ENCODE peak calls at places on chromosomes 3 and 15, in seven cellular contexts. Q is MCF 10A, F is heart right ventricle, V is AG10803, U is GM23338, Y is A549, D is neural crest cell. O is an unnamed sample.

GRCh38 chr3:115321396-115321795 is 174.3 kb upstream of the ZBTB20 start:
- DNase-seq in V (peak), F (no peak), D (no peak), Q (peak), Y (no peak), U (no peak), O (peak)

GRCh38 chr3:50226888-50227389 is 9.1 kb upstream of the GNAI2 start:
- DNase-seq in U (no peak), Y (peak), F (no peak), V (peak), Q (peak), D (no peak), O (no peak)

GRCh38 chr3:113638910-113639309 is 57.5 kb downstream of the USF3 start:
- DNase-seq in Q (no peak), F (no peak), U (no peak), V (no peak), Y (no peak), D (no peak), O (no peak)

GRCh38 chr3:171178714-171179113 is 152.2 kb upstream of the SLC2A2 start:
- DNase-seq in Y (no peak), F (no peak), U (no peak), D (no peak), Q (no peak), V (peak), O (no peak)

GRCh38 chr3:36804295-36805055 is 40.1 kb upstream of the DCLK3 start:
- DNase-seq in V (no peak), Q (no peak), U (peak), D (no peak), Y (no peak), F (no peak), O (no peak)

GRCh38 chr3:28322464-28322863 is 26.1 kb upstream of the ZCWPW2 start:
- DNase-seq in Q (no peak), D (no peak), F (no peak), V (peak), Y (no peak), U (no peak), O (no peak)

GRCh38 chr3:12541625-12542024 is 3.7 kb downstream of the MKRN2OS start:
- DNase-seq in U (peak), F (no peak), D (no peak), V (no peak), Q (no peak), Y (no peak), O (no peak)

GRCh38 chr3:53628546-53629395 is 134.4 kb downstream of the CACNA1D start:
- DNase-seq in Y (no peak), U (no peak), F (no peak), D (no peak), Q (no peak), V (no peak), O (no peak)

GRCh38 chr3:24225027-24225743 is 269.5 kb downstream of the THRB start:
- DNase-seq in U (no peak), Q (no peak), F (no peak), Y (no peak), V (no peak), D (no peak), O (no peak)

GRCh38 chr15:42456971-42457370 is 34.0 kb downstream of the ZNF106 start:
- DNase-seq in D (no peak), F (peak), Y (no peak), Q (no peak), U (no peak), V (peak), O (no peak)

GRCh38 chr3:157077565-157077991 is 82.4 kb downstream of the CCNL1 start:
- DNase-seq in D (no peak), Q (no peak), V (peak), Y (no peak), U (peak), F (no peak), O (no peak)

GRCh38 chr15:39465843-39466242 is 115.0 kb upstream of the THBS1 start:
- DNase-seq in Q (no peak), F (no peak), U (no peak), V (no peak), D (no peak), Y (no peak), O (no peak)

GRCh38 chr3:105656607-105657504 is 212.0 kb downstream of the CBLB start:
- DNase-seq in Y (no peak), V (no peak), U (no peak), Q (no peak), F (no peak), D (no peak), O (peak)

GRCh38 chr3:194405756-194406155 is 6.7 kb upstream of the GP5 start:
- DNase-seq in V (no peak), Y (no peak), Q (no peak), U (no peak), D (no peak), F (no peak), O (no peak)

GRCh38 chr15:81199031-81199779 is 2.5 kb downstream of the IL16 start:
- DNase-seq in Y (no peak), U (no peak), Q (no peak), F (no peak), V (no peak), D (no peak), O (no peak)

GRCh38 chr3:188217011-188217463 is 63.1 kb downstream of the LPP start:
- DNase-seq in Y (no peak), D (no peak), V (no peak), F (no peak), U (no peak), Q (no peak), O (no peak)

GRCh38 chr15:96042734-96043224 is 287.7 kb upstream of the NR2F2 start:
- DNase-seq in F (no peak), U (no peak), V (no peak), Q (no peak), Y (no peak), D (no peak), O (no peak)

GRCh38 chr15:98774756-98775497 is 126.6 kb downstream of the IGF1R start:
- DNase-seq in V (no peak), U (no peak), Q (peak), F (no peak), D (no peak), Y (no peak), O (no peak)

GRCh38 chr15:60191015-60191414 is 186.9 kb downstream of the FOXB1 start:
- DNase-seq in D (no peak), Q (no peak), F (no peak), V (no peak), U (no peak), Y (no peak), O (no peak)

GRCh38 chr3:5136619-5137429 is 14.7 kb downstream of the ARL8B start:
- DNase-seq in D (no peak), V (no peak), Y (peak), U (peak), Q (peak), F (no peak), O (no peak)

GRCh38 chr15:90184119-90184785 is 16.9 kb upstream of the SEMA4B start:
- DNase-seq in V (peak), D (peak), F (peak), U (peak), Y (peak), Q (peak), O (peak)

GRCh38 chr15:68992696-68993095 is 21.8 kb upstream of the NOX5 start:
- DNase-seq in V (no peak), F (no peak), Q (no peak), Y (no peak), D (no peak), U (no peak), O (no peak)

GRCh38 chr15:74995779-74996765 is 709 bp downstream of the SCAMP5 start:
- DNase-seq in D (peak), Y (no peak), V (no peak), Q (no peak), U (peak), F (no peak), O (no peak)

GRCh38 chr15:35519536-35520149 is 26.3 kb downstream of the DPH6 start:
- DNase-seq in U (peak), D (no peak), F (peak), Y (no peak), V (peak), Q (peak), O (no peak)

GRCh38 chr3:138441742-138442141 is 7.3 kb downstream of the ESYT3 start:
- DNase-seq in Y (peak), V (peak), D (no peak), U (no peak), Q (peak), F (no peak), O (no peak)

GRCh38 chr15:64636101-64636500 is 139.3 kb downstream of the RBPMS2 start:
- DNase-seq in D (no peak), V (no peak), F (no peak), U (no peak), Y (no peak), Q (no peak), O (no peak)

GRCh38 chr3:148723591-148723990 is 25.9 kb downstream of the AGTR1 start:
- DNase-seq in U (no peak), Y (peak), V (peak), F (no peak), Q (peak), D (no peak), O (no peak)

GRCh38 chr15:40787344-40787841 is 17.6 kb downstream of the C15orf62 start:
- DNase-seq in Q (peak), V (peak), F (no peak), D (no peak), U (peak), Y (no peak), O (no peak)

GRCh38 chr3:67215690-67216089 is 217.6 kb downstream of the KBTBD8 start:
- DNase-seq in Y (no peak), D (no peak), V (no peak), F (no peak), U (no peak), Q (no peak), O (no peak)

GRCh38 chr3:186772886-186773417 is 10.4 kb upstream of the EIF4A2 start:
- DNase-seq in Y (no peak), F (peak), V (peak), U (peak), D (peak), Q (no peak), O (no peak)

GRCh38 chr3:196272826-196273225 is 14.7 kb downstream of the PCYT1A start:
- DNase-seq in F (peak), Y (no peak), V (no peak), D (no peak), U (no peak), Q (no peak), O (no peak)

GRCh38 chr3:108222813-108223307 is 636 bp upstream of the IFT57 start:
- DNase-seq in Q (no peak), U (peak), D (no peak), F (no peak), V (no peak), Y (no peak), O (no peak)

GRCh38 chr15:64527263-64527984 is 67.0 kb downstream of the ZNF609 start:
- DNase-seq in F (no peak), Y (peak), D (no peak), V (peak), U (no peak), Q (peak), O (no peak)

GRCh38 chr3:82839871-82840270 is 1078.4 kb upstream of the GBE1 start:
- DNase-seq in V (no peak), F (no peak), U (no peak), Q (no peak), D (no peak), Y (no peak), O (no peak)

GRCh38 chr3:78988324-78988723 is 779.5 kb downstream of the ROBO1 start:
- DNase-seq in D (no peak), Y (peak), V (peak), U (no peak), Q (peak), F (no peak), O (no peak)
- TF ChIP-seq CTCF in D (peak), Y (peak), V (peak), U (peak), Q (peak), F (no peak), O (peak)

GRCh38 chr3:536417-536813 is 339.9 kb downstream of the CHL1 start:
- DNase-seq in V (no peak), Q (no peak), F (no peak), D (no peak), U (no peak), Y (no peak), O (no peak)

GRCh38 chr3:541328-541727 is 344.8 kb downstream of the CHL1 start:
- DNase-seq in Q (no peak), U (peak), V (no peak), F (no peak), D (no peak), Y (no peak), O (no peak)

DNA sequence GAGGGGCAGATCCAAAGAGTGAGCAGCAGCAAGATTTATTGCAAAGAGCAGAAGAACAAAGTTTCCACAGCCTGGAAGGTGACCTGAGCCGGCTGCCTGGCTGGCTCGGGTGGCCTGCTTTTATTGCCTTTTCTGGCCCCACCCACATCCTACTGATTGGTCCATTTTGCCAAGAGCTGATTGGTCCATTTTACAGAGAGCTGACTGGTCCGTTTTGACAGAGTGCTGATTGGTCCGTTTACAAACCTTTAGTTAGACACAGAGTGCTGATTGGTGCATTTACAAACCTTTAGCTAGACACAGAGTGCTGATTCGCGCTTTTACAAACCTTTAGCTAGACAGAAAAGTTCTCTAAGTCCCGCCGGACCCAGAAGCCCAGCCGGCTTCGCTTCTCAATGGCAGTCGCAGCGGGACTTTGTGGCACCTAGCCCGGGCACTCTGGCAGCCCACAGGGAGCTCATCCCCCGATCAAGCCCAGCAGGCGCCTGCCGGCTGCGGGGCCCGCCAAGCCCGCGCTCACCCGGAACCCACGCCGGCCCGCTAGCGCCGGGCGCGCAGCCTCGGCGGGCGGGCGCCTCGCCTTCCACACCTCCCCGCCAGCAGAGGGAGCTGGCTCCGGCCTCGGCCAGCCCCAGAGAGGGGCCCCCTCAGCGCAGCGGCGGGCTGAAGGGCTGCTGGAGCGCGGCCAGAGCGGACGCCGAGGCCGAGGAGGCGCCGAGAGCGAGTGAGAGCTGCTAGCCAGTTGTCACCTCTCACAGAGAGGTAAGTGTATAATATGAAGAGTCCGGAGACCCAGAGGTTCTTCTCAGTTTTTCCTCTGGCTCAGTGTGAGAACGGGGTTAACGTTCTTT is 339.2 kb downstream of the CHL1 start:
- DNase-seq in Q (no peak), U (peak), F (no peak), D (no peak), Y (no peak), V (peak), O (no peak)
- TF ChIP-seq CTCF in Q (no peak), U (peak), F (peak), D (no peak), Y (no peak), V (no peak), O (no peak)

GRCh38 chr3:109224333-109224732 is 87.8 kb downstream of the C3orf85 start:
- DNase-seq in D (no peak), Q (peak), V (no peak), F (no peak), U (peak), Y (no peak), O (no peak)
- TF ChIP-seq CTCF in D (no peak), Q (peak), V (no peak), F (no peak), U (peak), Y (peak), O (no peak)

GRCh38 chr3:185070491-185071335 is 82.1 kb downstream of the C3orf70 start:
- DNase-seq in F (no peak), V (peak), Y (peak), D (peak), U (peak), Q (peak), O (no peak)

GRCh38 chr3:185067173-185067572 is 85.7 kb downstream of the C3orf70 start:
- DNase-seq in U (no peak), Y (no peak), D (no peak), F (no peak), Q (peak), V (no peak), O (no peak)

GRCh38 chr3:185071401-185071800 is 81.5 kb downstream of the C3orf70 start:
- DNase-seq in Y (no peak), F (no peak), Q (no peak), V (no peak), U (no peak), D (no peak), O (no peak)

GRCh38 chr3:185069023-185069422 is 83.8 kb downstream of the C3orf70 start:
- DNase-seq in V (no peak), U (no peak), D (no peak), F (no peak), Y (no peak), Q (no peak), O (no peak)

GRCh38 chr3:185069583-185070030 is 83.3 kb downstream of the C3orf70 start:
- DNase-seq in Q (no peak), D (peak), U (peak), F (no peak), V (no peak), Y (no peak), O (no peak)
- TF ChIP-seq CTCF in Q (no peak), D (peak), U (peak), F (no peak), V (no peak), Y (no peak), O (no peak)